ENCODE peak calls at places on chromosomes 7 and 10, in eight cellular contexts. K, U, F, O, C, X, W and V are unnamed samples.
A peak's percentile ranks its signal among the peaks of the same experiment; 100 is the strongest.

GRCh38 chr10:598415-599170 is 90.9 kb downstream of the DIP2C start:
- DNase-seq in W (peak; percentile 78), K (no peak), C (peak; percentile 58), X (no peak), U (peak; percentile 56), F (no peak), O (no peak), V (peak; percentile 96)

GRCh38 chr7:151742713-151743480 is 134.0 kb downstream of the PRKAG2 start:
- DNase-seq in O (peak; percentile 78), W (no peak), U (no peak), C (no peak), K (no peak), F (peak; percentile 68), X (no peak), V (no peak)

GRCh38 chr10:90222939-90223338 is 521.5 kb downstream of the KIF20B start:
- DNase-seq in U (no peak), K (no peak), O (no peak), C (no peak), F (no peak), X (no peak), W (no peak), V (no peak)

GRCh38 chr10:131647789-131648188 is 253.0 kb upstream of the PPP2R2D start:
- DNase-seq in F (no peak), X (no peak), O (no peak), U (no peak), W (no peak), C (no peak), K (no peak), V (no peak)

GRCh38 chr10:101214446-101215396 is 14.5 kb downstream of the LBX1 start:
- DNase-seq in O (no peak), C (no peak), K (peak; percentile 74), X (no peak), U (no peak), W (peak; percentile 53), F (peak; percentile 59), V (peak; percentile 26)

GRCh38 chr10:130336612-130337304 is 200.6 kb downstream of the GLRX3 start:
- DNase-seq in W (no peak), F (no peak), X (no peak), C (no peak), O (no peak), U (no peak), K (no peak), V (no peak)

GRCh38 chr10:88138319-88138848 is 275.0 kb downstream of the PTEN start:
- DNase-seq in U (no peak), X (no peak), K (no peak), O (no peak), W (no peak), F (no peak), C (no peak), V (no peak)

GRCh38 chr7:128271471-128272454 is 30.7 kb downstream of the LEP start:
- DNase-seq in X (no peak), K (no peak), F (no peak), O (no peak), C (no peak), U (no peak), W (no peak), V (no peak)

GRCh38 chr10:68666280-68666760 is 54.7 kb upstream of the CCAR1 start:
- DNase-seq in W (peak; percentile 94), C (no peak), O (no peak), F (no peak), U (peak; percentile 81), K (no peak), X (peak; percentile 33), V (peak; percentile 91)

GRCh38 chr10:4947039-4947634 is 16.1 kb upstream of the AKR1C1 start:
- DNase-seq in K (no peak), F (no peak), U (no peak), W (peak; percentile 69), C (no peak), O (no peak), X (no peak), V (peak; percentile 30)

GRCh38 chr10:114714281-114714741 is 56.2 kb upstream of the ABLIM1 start:
- DNase-seq in O (no peak), U (peak; percentile 96), K (peak; percentile 71), X (peak; percentile 93), W (peak; percentile 89), F (peak; percentile 43), C (no peak), V (peak; percentile 93)

GRCh38 chr10:82813856-82814255 is 938.9 kb downstream of the NRG3 start:
- DNase-seq in W (peak; percentile 19), C (no peak), U (no peak), K (no peak), O (no peak), X (no peak), F (no peak), V (peak; percentile 47)

GRCh38 chr7:19016140-19016539 is 101.3 kb downstream of the TWIST1 start:
- DNase-seq in C (no peak), X (no peak), K (no peak), U (no peak), W (peak; percentile 68), F (no peak), O (no peak), V (peak; percentile 38)

GRCh38 chr7:98733036-98733435 is 116.0 kb downstream of the NPTX2 start:
- DNase-seq in W (peak; percentile 47), U (no peak), O (no peak), C (no peak), F (no peak), X (peak; percentile 25), K (peak; percentile 19), V (no peak)

GRCh38 chr7:15669443-15669842 is 17.0 kb downstream of the MEOX2 start:
- DNase-seq in K (no peak), W (no peak), U (no peak), O (no peak), F (no peak), X (no peak), C (no peak), V (no peak)

GRCh38 chr7:101911800-101912705 is 94.6 kb downstream of the CUX1 start:
- DNase-seq in F (peak; percentile 53), C (no peak), O (peak; percentile 56), U (no peak), X (no peak), K (no peak), W (peak; percentile 86), V (no peak)

DNA sequence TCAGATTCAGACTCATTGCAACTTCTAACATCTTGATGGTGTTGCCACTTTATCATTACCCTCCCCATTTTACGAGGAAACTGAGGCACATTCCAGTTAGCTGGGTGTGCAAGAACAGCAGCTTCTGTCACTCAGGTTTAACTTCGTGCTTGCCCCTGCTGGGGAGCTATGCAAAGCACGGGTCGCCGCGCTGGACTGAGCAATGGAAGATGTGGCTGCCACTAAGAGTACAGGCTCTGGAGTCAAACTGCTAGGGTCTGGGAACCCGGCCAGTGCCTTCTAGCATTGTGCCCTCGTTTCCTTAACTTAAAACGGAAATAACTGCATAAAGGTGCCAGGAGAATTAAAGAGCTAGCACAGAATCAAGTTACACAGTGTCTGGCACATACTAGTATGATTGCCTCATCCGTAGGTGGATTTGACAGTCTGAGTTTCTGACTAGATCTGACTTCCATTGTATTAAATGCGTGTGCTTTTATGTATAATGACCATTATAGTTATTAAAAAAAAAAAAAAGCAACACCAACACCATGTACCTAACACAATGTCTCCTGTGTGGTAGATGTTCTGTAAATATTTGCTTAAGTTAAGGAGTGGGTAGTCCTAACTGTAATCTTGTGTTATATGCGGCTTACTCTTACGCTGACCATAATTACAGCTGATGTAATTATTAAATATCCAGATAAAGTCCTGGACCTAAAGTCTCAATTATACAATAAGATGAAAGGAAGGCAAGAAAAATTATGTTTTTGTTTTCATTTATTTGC is 842 bp downstream of the ZNF22 start:
- DNase-seq in O (no peak), K (peak; percentile 76), F (peak; percentile 78), X (peak; percentile 62), W (peak; percentile 83), C (peak; percentile 89), U (no peak), V (peak; percentile 73)
- TF ChIP-seq CTCF in O (peak; percentile 31), K (no peak), F (peak; percentile 41), X (no peak), W (peak; percentile 33), C (peak; percentile 34), U (no peak), V (peak; percentile 28)

DNA sequence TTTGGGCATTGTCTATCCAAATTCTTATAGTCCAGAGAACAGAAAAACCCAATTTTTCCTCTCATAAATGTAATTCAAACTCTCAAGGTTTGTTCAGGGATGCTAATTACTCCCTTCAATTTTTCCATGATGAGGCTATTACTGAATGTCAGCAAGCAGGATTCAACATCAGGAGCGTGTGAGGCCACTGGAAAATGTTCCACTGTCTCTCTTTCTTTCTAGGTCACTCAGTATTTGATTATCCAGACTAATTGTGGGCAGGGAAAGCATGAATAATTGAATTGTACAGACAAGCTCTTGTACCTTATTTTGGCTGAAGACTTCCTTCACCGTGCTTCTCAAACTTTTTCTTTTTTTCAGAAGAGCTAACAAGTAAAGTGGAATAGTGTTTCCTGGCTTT is 30.7 kb downstream of the THNSL1 start:
- DNase-seq in U (no peak), X (no peak), W (no peak), C (no peak), F (no peak), O (no peak), K (no peak), V (no peak)
- TF ChIP-seq CTCF in U (no peak), X (no peak), W (no peak), C (no peak), F (no peak), O (no peak), K (no peak), V (no peak)

DNA sequence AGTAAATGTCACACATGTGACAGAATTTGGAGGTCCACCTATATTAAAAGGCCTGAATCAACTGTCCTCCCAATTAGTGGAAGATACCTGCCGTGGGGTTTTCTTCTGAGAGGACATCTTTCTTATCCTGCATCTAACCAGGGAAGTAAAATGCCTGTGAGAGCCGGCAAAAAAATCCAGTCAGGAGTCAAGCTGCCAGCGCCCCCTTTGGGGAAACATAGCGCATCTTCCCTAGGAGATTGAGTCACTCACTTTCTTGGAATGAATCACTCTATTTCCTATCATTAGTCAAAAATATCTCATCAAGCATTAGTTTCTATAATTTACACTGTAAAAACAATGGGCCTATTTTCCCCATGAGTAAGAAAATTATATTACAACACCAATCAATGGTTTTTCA is 66.4 kb upstream of the ANK3 start:
- DNase-seq in C (no peak), W (peak; percentile 42), O (no peak), F (no peak), K (no peak), X (no peak), U (no peak), V (no peak)
- TF ChIP-seq CTCF in C (no peak), W (peak; percentile 50), O (no peak), F (no peak), K (no peak), X (no peak), U (no peak), V (no peak)

DNA sequence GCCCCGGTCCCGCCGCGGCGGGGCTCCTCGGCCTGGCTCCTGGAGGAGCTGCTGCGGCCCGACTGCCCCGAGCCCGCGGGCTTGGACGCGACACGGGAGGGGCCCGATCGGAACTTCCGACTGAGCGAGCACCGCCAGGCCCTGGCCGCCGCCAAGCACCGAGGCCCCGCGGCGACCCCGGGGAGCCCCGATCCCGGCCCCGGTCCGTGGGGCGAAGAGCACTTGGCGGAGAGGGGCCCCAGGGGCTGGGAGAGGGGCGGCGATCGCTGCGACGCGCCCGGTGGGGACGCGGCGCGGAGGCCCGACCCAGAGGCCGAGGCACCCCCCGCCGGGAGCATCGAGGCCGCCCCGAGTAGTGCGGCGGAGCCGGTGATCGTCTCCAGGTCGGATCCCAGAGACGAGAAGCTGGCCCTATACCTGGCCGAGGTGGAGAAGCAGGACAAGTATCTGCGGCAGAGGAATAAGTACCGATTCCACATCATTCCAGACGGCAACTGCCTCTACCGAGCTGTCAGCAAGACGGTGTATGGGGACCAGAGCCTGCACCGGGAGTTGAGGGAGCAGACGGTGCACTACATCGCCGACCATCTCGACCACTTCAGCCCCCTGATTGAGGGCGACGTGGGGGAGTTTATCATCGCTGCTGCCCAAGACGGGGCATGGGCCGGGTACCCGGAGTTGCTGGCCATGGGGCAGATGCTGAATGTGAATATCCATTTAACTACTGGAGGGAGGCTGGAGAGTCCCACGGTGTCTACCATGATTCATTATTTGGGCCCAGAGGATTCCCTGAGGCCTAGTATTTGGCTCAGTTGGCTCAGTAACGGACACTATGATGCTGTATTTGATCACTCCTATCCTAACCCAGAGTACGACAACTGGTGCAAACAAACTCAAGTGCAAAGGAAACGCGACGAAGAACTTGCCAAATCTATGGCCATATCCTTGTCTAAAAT is 1.3 kb downstream of the OTUD1 start:
- DNase-seq in U (no peak), W (peak; percentile 80), K (peak; percentile 43), C (peak; percentile 64), X (no peak), F (peak; percentile 29), O (no peak), V (peak; percentile 17)
- TF ChIP-seq CTCF in U (no peak), W (no peak), K (no peak), C (no peak), X (no peak), F (no peak), O (no peak), V (no peak)